ENCODE peak calls at places on chromosomes 16 and 17, in four cellular contexts. One of them, this sample, is unnamed.

GRCh38 chr17:437545-437944 is 84.9 kb upstream of the RPH3AL start:
- DNase-seq in mesendoderm: no peak
- DNase-seq in IMR-90: no peak
- DNase-seq in H1: no peak
- DNase-seq in this sample: no peak

GRCh38 chr17:69638516-69638915 is 224.0 kb downstream of the MAP2K6 start:
- DNase-seq in mesendoderm: no peak
- DNase-seq in IMR-90: peak; percentile 12
- DNase-seq in H1: no peak
- DNase-seq in this sample: no peak

GRCh38 chr16:57479422-57480126 is 6.7 kb downstream of the DOK4 start:
- DNase-seq in mesendoderm: peak; percentile 92
- DNase-seq in IMR-90: peak; percentile 54
- DNase-seq in H1: peak; percentile 50
- DNase-seq in this sample: peak; percentile 80

GRCh38 chr16:70529051-70529777 is 5.6 kb downstream of the SF3B3 start:
- DNase-seq in mesendoderm: peak; percentile 22
- DNase-seq in IMR-90: peak; percentile 79
- DNase-seq in H1: no peak
- DNase-seq in this sample: no peak

GRCh38 chr17:41549596-41550039 is 21.5 kb upstream of the KRT19 start:
- DNase-seq in mesendoderm: no peak
- DNase-seq in IMR-90: peak; percentile 56
- DNase-seq in H1: no peak
- DNase-seq in this sample: no peak

GRCh38 chr17:58333396-58334207 is 5.0 kb upstream of the TSPOAP1 start:
- DNase-seq in mesendoderm: no peak
- DNase-seq in IMR-90: no peak
- DNase-seq in H1: no peak
- DNase-seq in this sample: no peak

GRCh38 chr17:44334315-44335181 is 9.9 kb upstream of the SLC25A39 start:
- DNase-seq in mesendoderm: no peak
- DNase-seq in IMR-90: peak; percentile 15
- DNase-seq in H1: no peak
- DNase-seq in this sample: peak; percentile 39

GRCh38 chr17:28575126-28575795 is 1.4 kb downstream of the ALDOC start:
- DNase-seq in mesendoderm: peak; percentile 42
- DNase-seq in IMR-90: no peak
- DNase-seq in H1: no peak
- DNase-seq in this sample: no peak

GRCh38 chr17:34251186-34251585 is 3.9 kb upstream of the CCL2 start:
- DNase-seq in mesendoderm: no peak
- DNase-seq in IMR-90: no peak
- DNase-seq in H1: no peak
- DNase-seq in this sample: no peak

GRCh38 chr17:53032861-53033271 is 789.9 kb upstream of the KIF2B start:
- DNase-seq in mesendoderm: peak; percentile 96
- DNase-seq in IMR-90: peak; percentile 0
- DNase-seq in H1: peak; percentile 66
- DNase-seq in this sample: peak; percentile 89

GRCh38 chr16:10218490-10219206 is 36.4 kb upstream of the GRIN2A start:
- DNase-seq in mesendoderm: no peak
- DNase-seq in IMR-90: no peak
- DNase-seq in H1: no peak
- DNase-seq in this sample: no peak

GRCh38 chr16:56192971-56193936 is 2.0 kb downstream of the GNAO1 start:
- DNase-seq in mesendoderm: peak; percentile 51
- DNase-seq in IMR-90: no peak
- DNase-seq in H1: no peak
- DNase-seq in this sample: no peak

GRCh38 chr16:20806168-20807050 is at the start of the genes ERI2 and REXO5:
- DNase-seq in mesendoderm: peak; percentile 98
- DNase-seq in IMR-90: peak; percentile 94
- DNase-seq in H1: peak; percentile 72
- DNase-seq in this sample: peak; percentile 95

GRCh38 chr17:81924557-81925532 is 2.7 kb downstream of the MAFG start:
- DNase-seq in mesendoderm: peak; percentile 72
- DNase-seq in IMR-90: no peak
- DNase-seq in H1: no peak
- DNase-seq in this sample: peak; percentile 82

GRCh38 chr17:60579551-60579950 is 20.4 kb upstream of the PPM1D start:
- DNase-seq in mesendoderm: peak; percentile 81
- DNase-seq in IMR-90: no peak
- DNase-seq in H1: no peak
- DNase-seq in this sample: no peak

GRCh38 chr16:85392756-85393673 is 220.1 kb upstream of the GSE1 start:
- DNase-seq in mesendoderm: no peak
- DNase-seq in IMR-90: no peak
- DNase-seq in H1: no peak
- DNase-seq in this sample: no peak

GRCh38 chr17:43169561-43170139 is 1.4 kb upstream of the NBR1 start:
- DNase-seq in mesendoderm: peak; percentile 62
- DNase-seq in IMR-90: peak; percentile 26
- DNase-seq in H1: no peak
- DNase-seq in this sample: peak; percentile 54

GRCh38 chr16:25198021-25198420 is 18.7 kb upstream of the AQP8 start:
- DNase-seq in mesendoderm: no peak
- DNase-seq in IMR-90: peak; percentile 18
- DNase-seq in H1: no peak
- DNase-seq in this sample: no peak

GRCh38 chr16:88803264-88803987 is at the start of gene CDT1:
- DNase-seq in mesendoderm: peak; percentile 78
- DNase-seq in IMR-90: peak; percentile 69
- DNase-seq in H1: no peak
- DNase-seq in this sample: peak; percentile 74

GRCh38 chr16:89936981-89937380 is 11.6 kb upstream of the DEF8 start:
- DNase-seq in mesendoderm: no peak
- DNase-seq in IMR-90: no peak
- DNase-seq in H1: no peak
- DNase-seq in this sample: no peak

GRCh38 chr17:40063034-40063765 is 435 bp downstream of the THRA start:
- DNase-seq in mesendoderm: peak; percentile 55
- DNase-seq in IMR-90: no peak
- DNase-seq in H1: no peak
- DNase-seq in this sample: peak; percentile 83

GRCh38 chr16:69672998-69673713 is 53.2 kb downstream of the NQO1 start:
- DNase-seq in mesendoderm: no peak
- DNase-seq in IMR-90: peak; percentile 44
- DNase-seq in H1: no peak
- DNase-seq in this sample: no peak

GRCh38 chr17:40909755-40910154 is 24.7 kb upstream of the KRT20 start:
- DNase-seq in mesendoderm: no peak
- DNase-seq in IMR-90: peak; percentile 85
- DNase-seq in H1: no peak
- DNase-seq in this sample: no peak

GRCh38 chr17:59372138-59372751 is 40.8 kb downstream of the YPEL2 start:
- DNase-seq in mesendoderm: no peak
- DNase-seq in IMR-90: peak; percentile 54
- DNase-seq in H1: no peak
- DNase-seq in this sample: no peak

GRCh38 chr16:22353188-22353919 is 21.1 kb downstream of the CDR2 start:
- DNase-seq in mesendoderm: peak; percentile 83
- DNase-seq in IMR-90: peak; percentile 89
- DNase-seq in H1: peak; percentile 21
- DNase-seq in this sample: no peak

GRCh38 chr17:16662936-16663335 is 9.3 kb upstream of the ZNF624 start:
- DNase-seq in mesendoderm: no peak
- DNase-seq in IMR-90: no peak
- DNase-seq in H1: no peak
- DNase-seq in this sample: no peak

GRCh38 chr16:10981697-10982216 is 37.4 kb downstream of the CLEC16A start:
- DNase-seq in mesendoderm: peak; percentile 65
- DNase-seq in IMR-90: no peak
- DNase-seq in H1: no peak
- DNase-seq in this sample: peak; percentile 70

GRCh38 chr17:57750109-57750845 is 5.2 kb upstream of the CCDC182 start:
- DNase-seq in mesendoderm: peak; percentile 81
- DNase-seq in IMR-90: no peak
- DNase-seq in H1: no peak
- DNase-seq in this sample: no peak

GRCh38 chr16:88886915-88887521 is 20.6 kb upstream of the PABPN1L start:
- DNase-seq in mesendoderm: no peak
- DNase-seq in IMR-90: peak; percentile 36
- DNase-seq in H1: no peak
- DNase-seq in this sample: no peak

GRCh38 chr17:64216385-64217248 is 46.4 kb downstream of the TEX2 start:
- DNase-seq in mesendoderm: peak; percentile 41
- DNase-seq in IMR-90: peak; percentile 32
- DNase-seq in H1: no peak
- DNase-seq in this sample: peak; percentile 78

GRCh38 chr17:79033046-79033616 is 9.2 kb downstream of the C1QTNF1 start:
- DNase-seq in mesendoderm: no peak
- DNase-seq in IMR-90: no peak
- DNase-seq in H1: no peak
- DNase-seq in this sample: no peak

GRCh38 chr16:85979605-85980004 is 80.6 kb downstream of the IRF8 start:
- DNase-seq in mesendoderm: no peak
- DNase-seq in IMR-90: no peak
- DNase-seq in H1: no peak
- DNase-seq in this sample: no peak

GRCh38 chr16:51416921-51417320 is 265.9 kb upstream of the SALL1 start:
- DNase-seq in mesendoderm: no peak
- DNase-seq in IMR-90: peak; percentile 48
- DNase-seq in H1: no peak
- DNase-seq in this sample: no peak

GRCh38 chr17:36935681-36936454 is 1.4 kb upstream of the LHX1 start:
- DNase-seq in mesendoderm: peak; percentile 93
- DNase-seq in IMR-90: no peak
- DNase-seq in H1: no peak
- DNase-seq in this sample: peak; percentile 84

GRCh38 chr16:82456683-82457082 is 170.1 kb upstream of the CDH13 start:
- DNase-seq in mesendoderm: peak; percentile 80
- DNase-seq in IMR-90: peak; percentile 36
- DNase-seq in H1: peak; percentile 44
- DNase-seq in this sample: peak; percentile 72

GRCh38 chr16:81855552-81856153 is 76.6 kb downstream of the PLCG2 start:
- DNase-seq in mesendoderm: peak; percentile 59
- DNase-seq in IMR-90: no peak
- DNase-seq in H1: no peak
- DNase-seq in this sample: no peak

GRCh38 chr16:13852827-13853226 is 67.1 kb upstream of the ERCC4 start:
- DNase-seq in mesendoderm: no peak
- DNase-seq in IMR-90: no peak
- DNase-seq in H1: no peak
- DNase-seq in this sample: no peak

GRCh38 chr16:11612110-11612981 is 25.6 kb upstream of the LITAF start:
- DNase-seq in mesendoderm: peak; percentile 43
- DNase-seq in IMR-90: no peak
- DNase-seq in H1: no peak
- DNase-seq in this sample: no peak

DNA sequence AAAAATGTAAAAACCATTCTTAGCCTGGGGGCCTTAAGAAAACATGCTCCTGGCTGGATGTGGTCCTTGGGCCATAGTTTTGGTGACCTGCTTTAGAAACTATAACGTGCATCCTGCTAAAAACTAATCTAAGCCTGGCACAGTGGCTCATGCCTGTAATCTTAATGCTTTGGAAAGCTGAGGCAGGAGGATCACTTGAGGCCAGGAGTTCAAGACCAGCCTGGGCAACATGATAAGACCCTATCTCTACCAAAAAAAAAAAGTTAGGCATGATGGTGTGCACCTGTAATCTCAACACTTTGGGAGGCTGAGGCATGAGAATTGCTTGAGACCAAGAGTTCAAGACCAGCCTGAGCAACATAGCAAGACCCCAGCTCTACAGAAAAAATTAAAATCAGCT is 183.8 kb upstream of the CHMP6 start:
- DNase-seq in mesendoderm: no peak
- DNase-seq in IMR-90: no peak
- DNase-seq in H1: no peak
- DNase-seq in this sample: peak; percentile 5
- H4K5ac ChIP-seq in mesendoderm: no peak overlapping the region
- H4K5ac ChIP-seq in IMR-90: no peak overlapping the region
- H4K5ac ChIP-seq in H1: no peak overlapping the region
- H4K5ac ChIP-seq in this sample: no peak overlapping the region

DNA sequence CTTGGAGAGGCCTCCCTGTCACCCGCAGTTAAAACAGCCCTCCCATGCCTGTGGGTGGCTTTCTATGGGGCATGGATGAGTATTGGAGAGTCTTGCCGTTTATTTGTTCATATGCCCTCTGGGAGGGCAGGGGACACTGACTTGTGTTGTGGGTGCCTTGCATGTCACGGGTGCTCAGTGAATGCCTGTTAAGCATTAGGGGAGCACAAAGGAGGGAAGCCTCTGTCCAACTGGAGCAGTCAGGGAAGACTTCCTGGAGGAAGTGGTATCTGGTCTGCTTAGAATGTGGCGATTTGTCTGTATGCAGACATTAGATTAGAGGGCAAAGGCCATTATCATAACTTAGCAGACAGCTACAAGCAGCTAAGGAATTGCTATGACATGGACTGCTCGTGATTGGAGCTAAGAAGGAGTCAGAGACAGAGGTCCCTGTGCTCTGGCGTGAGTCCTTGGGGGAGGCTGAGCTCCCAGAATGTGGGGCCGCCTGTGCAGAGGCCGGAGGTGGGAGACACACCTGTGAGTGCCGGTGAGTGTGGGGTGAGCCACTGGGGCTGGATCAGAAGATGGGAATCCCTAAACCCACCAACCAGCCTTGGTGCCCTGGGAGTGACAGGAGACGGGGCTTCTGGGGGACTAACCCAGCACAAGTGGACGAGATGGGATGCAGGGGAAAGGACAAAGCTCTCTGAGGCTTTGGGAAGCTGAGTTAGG is 286.1 kb downstream of the SEC14L1 start:
- DNase-seq in mesendoderm: no peak
- DNase-seq in IMR-90: no peak
- DNase-seq in H1: no peak
- DNase-seq in this sample: no peak
- H4K5ac ChIP-seq in mesendoderm: no peak overlapping the region
- H4K5ac ChIP-seq in IMR-90: peak overlapping the region; percentile 18
- H4K5ac ChIP-seq in H1: no peak overlapping the region
- H4K5ac ChIP-seq in this sample: no peak overlapping the region

DNA sequence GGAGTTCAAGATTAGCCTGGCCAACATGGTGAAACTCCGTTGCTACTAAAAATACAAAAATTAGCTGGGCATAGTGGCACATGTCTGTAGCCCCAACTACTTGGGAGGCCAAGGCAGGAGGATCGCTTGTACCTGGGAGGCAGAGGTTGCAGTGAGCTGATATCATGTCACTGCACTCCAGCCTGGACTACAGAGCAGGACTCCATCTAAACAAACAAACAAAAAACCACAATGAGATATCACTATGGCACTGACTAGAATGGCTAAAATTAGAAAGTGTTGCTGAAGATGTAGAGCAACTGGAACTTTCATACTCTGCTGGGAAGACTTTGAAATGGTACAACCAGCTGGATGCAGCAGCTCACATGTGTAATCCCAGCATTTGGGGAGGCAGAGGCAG is 6.5 kb upstream of the TNK1 start:
- DNase-seq in mesendoderm: no peak
- DNase-seq in IMR-90: no peak
- DNase-seq in H1: no peak
- DNase-seq in this sample: no peak
- H4K5ac ChIP-seq in mesendoderm: no peak overlapping the region
- H4K5ac ChIP-seq in IMR-90: no peak overlapping the region
- H4K5ac ChIP-seq in H1: no peak overlapping the region
- H4K5ac ChIP-seq in this sample: no peak overlapping the region

GRCh38 chr16:4859900-4860255 is 12.6 kb downstream of the UBN1 start:
- DNase-seq in mesendoderm: no peak
- DNase-seq in IMR-90: peak; percentile 29
- DNase-seq in H1: no peak
- DNase-seq in this sample: no peak
- H4K5ac ChIP-seq in mesendoderm: no peak overlapping the region
- H4K5ac ChIP-seq in IMR-90: no peak overlapping the region
- H4K5ac ChIP-seq in H1: no peak overlapping the region
- H4K5ac ChIP-seq in this sample: no peak overlapping the region